ENCODE peak calls at places on chromosomes 7 and 10, in ten cellular contexts. One of them, this sample, is unnamed. For H3K4me1, the result is how much of the 10 kb centered on the place peaks cover.

GRCh38 chr10:125137601-125138438 is 22.5 kb downstream of the CTBP2 start:
- DNase-seq in colonic mucosa: peak
- DNase-seq in IMR-90: no peak
- DNase-seq in neuronal stem cell: no peak
- DNase-seq in pancreas: peak
- DNase-seq in tibial nerve: no peak
- DNase-seq in cardiac muscle cell: no peak
- DNase-seq in uterus: no peak
- DNase-seq in thoracic aorta: no peak
- DNase-seq in ovary: no peak
- DNase-seq in this sample: no peak

GRCh38 chr10:130412317-130412716 is 276.1 kb downstream of the GLRX3 start:
- DNase-seq in ovary: no peak
- DNase-seq in neuronal stem cell: no peak
- DNase-seq in uterus: no peak
- DNase-seq in tibial nerve: no peak
- DNase-seq in IMR-90: no peak
- DNase-seq in cardiac muscle cell: no peak
- DNase-seq in pancreas: no peak
- DNase-seq in colonic mucosa: no peak
- DNase-seq in thoracic aorta: no peak
- DNase-seq in this sample: no peak

GRCh38 chr7:131945313-131945831 is 388.9 kb upstream of the PODXL start:
- DNase-seq in ovary: peak
- DNase-seq in pancreas: no peak
- DNase-seq in uterus: peak
- DNase-seq in thoracic aorta: no peak
- DNase-seq in cardiac muscle cell: peak
- DNase-seq in IMR-90: peak
- DNase-seq in colonic mucosa: peak
- DNase-seq in tibial nerve: no peak
- DNase-seq in neuronal stem cell: peak
- DNase-seq in this sample: peak

GRCh38 chr7:46754135-46754730 is 827.7 kb downstream of the TNS3 start:
- DNase-seq in ovary: no peak
- DNase-seq in pancreas: no peak
- DNase-seq in uterus: no peak
- DNase-seq in tibial nerve: no peak
- DNase-seq in thoracic aorta: no peak
- DNase-seq in colonic mucosa: no peak
- DNase-seq in neuronal stem cell: no peak
- DNase-seq in IMR-90: peak
- DNase-seq in cardiac muscle cell: peak
- DNase-seq in this sample: no peak

GRCh38 chr10:16891375-16892313 is 74.4 kb upstream of the RSU1 start:
- DNase-seq in neuronal stem cell: peak
- DNase-seq in colonic mucosa: peak
- DNase-seq in cardiac muscle cell: peak
- DNase-seq in pancreas: no peak
- DNase-seq in ovary: peak
- DNase-seq in uterus: peak
- DNase-seq in thoracic aorta: no peak
- DNase-seq in IMR-90: peak
- DNase-seq in tibial nerve: peak
- DNase-seq in this sample: peak

GRCh38 chr7:22179442-22179879 is 177.5 kb downstream of the RAPGEF5 start:
- DNase-seq in IMR-90: no peak
- DNase-seq in colonic mucosa: no peak
- DNase-seq in ovary: no peak
- DNase-seq in tibial nerve: no peak
- DNase-seq in pancreas: no peak
- DNase-seq in thoracic aorta: no peak
- DNase-seq in uterus: no peak
- DNase-seq in neuronal stem cell: no peak
- DNase-seq in cardiac muscle cell: peak
- DNase-seq in this sample: no peak

GRCh38 chr10:11863353-11864105 is 40.4 kb downstream of the PROSER2 start:
- DNase-seq in pancreas: no peak
- DNase-seq in IMR-90: no peak
- DNase-seq in neuronal stem cell: no peak
- DNase-seq in ovary: no peak
- DNase-seq in tibial nerve: no peak
- DNase-seq in colonic mucosa: no peak
- DNase-seq in uterus: no peak
- DNase-seq in thoracic aorta: no peak
- DNase-seq in cardiac muscle cell: no peak
- DNase-seq in this sample: no peak

GRCh38 chr7:75762350-75762917 is 9.6 kb downstream of the CCL26 start:
- DNase-seq in IMR-90: peak
- DNase-seq in pancreas: no peak
- DNase-seq in ovary: no peak
- DNase-seq in tibial nerve: no peak
- DNase-seq in thoracic aorta: no peak
- DNase-seq in cardiac muscle cell: peak
- DNase-seq in neuronal stem cell: peak
- DNase-seq in uterus: no peak
- DNase-seq in colonic mucosa: no peak
- DNase-seq in this sample: no peak

GRCh38 chr7:17058568-17058967 is 176.8 kb upstream of the AGR3 start:
- DNase-seq in uterus: no peak
- DNase-seq in IMR-90: peak
- DNase-seq in cardiac muscle cell: peak
- DNase-seq in tibial nerve: no peak
- DNase-seq in pancreas: no peak
- DNase-seq in colonic mucosa: no peak
- DNase-seq in ovary: no peak
- DNase-seq in neuronal stem cell: no peak
- DNase-seq in thoracic aorta: no peak
- DNase-seq in this sample: no peak

GRCh38 chr7:156446990-156447389 is 193.6 kb upstream of the RNF32 start:
- DNase-seq in cardiac muscle cell: no peak
- DNase-seq in pancreas: no peak
- DNase-seq in ovary: no peak
- DNase-seq in neuronal stem cell: no peak
- DNase-seq in colonic mucosa: no peak
- DNase-seq in uterus: no peak
- DNase-seq in tibial nerve: no peak
- DNase-seq in thoracic aorta: no peak
- DNase-seq in IMR-90: no peak
- DNase-seq in this sample: no peak

GRCh38 chr7:88075216-88075615 is 141.2 kb downstream of the ADAM22 start:
- DNase-seq in colonic mucosa: no peak
- DNase-seq in tibial nerve: no peak
- DNase-seq in IMR-90: no peak
- DNase-seq in pancreas: no peak
- DNase-seq in thoracic aorta: no peak
- DNase-seq in ovary: no peak
- DNase-seq in neuronal stem cell: no peak
- DNase-seq in cardiac muscle cell: no peak
- DNase-seq in uterus: no peak
- DNase-seq in this sample: no peak

GRCh38 chr7:84912993-84913635 is 273.7 kb downstream of the SEMA3D start:
- DNase-seq in cardiac muscle cell: peak
- DNase-seq in uterus: no peak
- DNase-seq in IMR-90: no peak
- DNase-seq in ovary: no peak
- DNase-seq in pancreas: no peak
- DNase-seq in tibial nerve: no peak
- DNase-seq in colonic mucosa: no peak
- DNase-seq in neuronal stem cell: no peak
- DNase-seq in thoracic aorta: no peak
- DNase-seq in this sample: no peak

GRCh38 chr10:44383749-44384600 is 922 bp downstream of the CXCL12 start:
- DNase-seq in pancreas: no peak
- DNase-seq in thoracic aorta: no peak
- DNase-seq in tibial nerve: no peak
- DNase-seq in cardiac muscle cell: peak
- DNase-seq in IMR-90: peak
- DNase-seq in neuronal stem cell: no peak
- DNase-seq in colonic mucosa: peak
- DNase-seq in ovary: peak
- DNase-seq in uterus: peak
- DNase-seq in this sample: peak

GRCh38 chr10:122276611-122277205 is 5.6 kb downstream of the BTBD16 start:
- DNase-seq in pancreas: no peak
- DNase-seq in neuronal stem cell: no peak
- DNase-seq in ovary: peak
- DNase-seq in cardiac muscle cell: peak
- DNase-seq in IMR-90: peak
- DNase-seq in thoracic aorta: no peak
- DNase-seq in uterus: no peak
- DNase-seq in colonic mucosa: no peak
- DNase-seq in tibial nerve: no peak
- DNase-seq in this sample: no peak

GRCh38 chr7:35524112-35524804 is 170.7 kb downstream of the HERPUD2 start:
- DNase-seq in tibial nerve: no peak
- DNase-seq in colonic mucosa: no peak
- DNase-seq in pancreas: no peak
- DNase-seq in uterus: no peak
- DNase-seq in cardiac muscle cell: no peak
- DNase-seq in neuronal stem cell: no peak
- DNase-seq in IMR-90: no peak
- DNase-seq in ovary: no peak
- DNase-seq in thoracic aorta: no peak
- DNase-seq in this sample: no peak

GRCh38 chr7:96320437-96320836 is 1.5 kb downstream of the SLC25A13 start:
- DNase-seq in thoracic aorta: no peak
- DNase-seq in pancreas: no peak
- DNase-seq in IMR-90: no peak
- DNase-seq in cardiac muscle cell: no peak
- DNase-seq in uterus: no peak
- DNase-seq in tibial nerve: no peak
- DNase-seq in ovary: no peak
- DNase-seq in colonic mucosa: no peak
- DNase-seq in neuronal stem cell: no peak
- DNase-seq in this sample: no peak
- H3K4me3 ChIP-seq in thoracic aorta: peak
- H3K4me3 ChIP-seq in pancreas: peak
- H3K4me3 ChIP-seq in IMR-90: no peak
- H3K4me3 ChIP-seq in cardiac muscle cell: peak
- H3K4me3 ChIP-seq in uterus: no peak
- H3K4me3 ChIP-seq in tibial nerve: peak
- H3K4me3 ChIP-seq in ovary: peak
- H3K4me3 ChIP-seq in colonic mucosa: peak
- H3K4me3 ChIP-seq in neuronal stem cell: no peak
- H3K4me3 ChIP-seq in this sample: no peak

GRCh38 chr10:32953277-32953927 is 4.6 kb downstream of the ITGB1 start:
- DNase-seq in cardiac muscle cell: peak
- DNase-seq in pancreas: no peak
- DNase-seq in colonic mucosa: no peak
- DNase-seq in ovary: no peak
- DNase-seq in uterus: no peak
- DNase-seq in tibial nerve: no peak
- DNase-seq in IMR-90: no peak
- DNase-seq in neuronal stem cell: no peak
- DNase-seq in thoracic aorta: no peak
- DNase-seq in this sample: no peak

GRCh38 chr10:32950457-32951109 is 7.4 kb downstream of the ITGB1 start:
- DNase-seq in ovary: no peak
- DNase-seq in tibial nerve: no peak
- DNase-seq in IMR-90: no peak
- DNase-seq in colonic mucosa: no peak
- DNase-seq in thoracic aorta: no peak
- DNase-seq in pancreas: no peak
- DNase-seq in uterus: no peak
- DNase-seq in cardiac muscle cell: no peak
- DNase-seq in neuronal stem cell: no peak
- DNase-seq in this sample: no peak

GRCh38 chr10:32951111-32951510 is 6.9 kb downstream of the ITGB1 start:
- DNase-seq in ovary: no peak
- DNase-seq in colonic mucosa: no peak
- DNase-seq in uterus: no peak
- DNase-seq in IMR-90: no peak
- DNase-seq in pancreas: no peak
- DNase-seq in neuronal stem cell: no peak
- DNase-seq in thoracic aorta: no peak
- DNase-seq in tibial nerve: no peak
- DNase-seq in cardiac muscle cell: no peak
- DNase-seq in this sample: no peak

GRCh38 chr10:32952541-32953276 is 5.3 kb downstream of the ITGB1 start:
- DNase-seq in pancreas: no peak
- DNase-seq in IMR-90: no peak
- DNase-seq in tibial nerve: no peak
- DNase-seq in cardiac muscle cell: no peak
- DNase-seq in colonic mucosa: no peak
- DNase-seq in uterus: no peak
- DNase-seq in thoracic aorta: no peak
- DNase-seq in ovary: no peak
- DNase-seq in neuronal stem cell: no peak
- DNase-seq in this sample: no peak

DNA sequence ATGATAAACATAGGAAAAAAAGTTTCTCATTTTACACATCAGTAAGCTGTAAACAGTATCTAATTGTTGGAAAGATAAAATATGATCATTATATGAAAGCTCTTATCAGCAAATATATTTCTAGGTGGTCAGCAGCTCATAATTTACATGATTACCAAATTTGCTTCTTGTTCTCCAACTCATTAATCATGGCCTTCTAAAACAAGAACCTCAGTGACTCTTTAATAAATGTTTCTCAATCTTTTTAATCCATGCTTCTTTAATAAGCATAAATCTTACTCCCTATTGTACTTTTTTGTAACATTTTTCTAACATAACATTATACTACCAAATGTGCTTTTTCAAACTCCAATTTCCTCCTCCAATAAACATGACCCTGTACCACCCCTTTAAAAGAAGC is 5.9 kb downstream of the ITGB1 start:
- DNase-seq in colonic mucosa: no peak
- DNase-seq in pancreas: no peak
- DNase-seq in uterus: no peak
- DNase-seq in cardiac muscle cell: no peak
- DNase-seq in thoracic aorta: no peak
- DNase-seq in IMR-90: no peak
- DNase-seq in neuronal stem cell: no peak
- DNase-seq in tibial nerve: no peak
- DNase-seq in ovary: no peak
- DNase-seq in this sample: no peak
- H3K4me1 ChIP-seq in colonic mucosa: under half
- H3K4me1 ChIP-seq in pancreas: half or more
- H3K4me1 ChIP-seq in uterus: under half
- H3K4me1 ChIP-seq in cardiac muscle cell: half or more
- H3K4me1 ChIP-seq in thoracic aorta: half or more
- H3K4me1 ChIP-seq in IMR-90: under half
- H3K4me1 ChIP-seq in neuronal stem cell: under half
- H3K4me1 ChIP-seq in tibial nerve: under half
- H3K4me1 ChIP-seq in ovary: under half
- H3K4me1 ChIP-seq in this sample: half or more

GRCh38 chr10:13882112-13882711 is 295.4 kb downstream of the PRPF18 start:
- DNase-seq in IMR-90: peak
- DNase-seq in tibial nerve: no peak
- DNase-seq in neuronal stem cell: peak
- DNase-seq in thoracic aorta: no peak
- DNase-seq in pancreas: no peak
- DNase-seq in cardiac muscle cell: peak
- DNase-seq in ovary: no peak
- DNase-seq in uterus: no peak
- DNase-seq in colonic mucosa: no peak
- DNase-seq in this sample: peak
- H3K27ac ChIP-seq in IMR-90: peak
- H3K27ac ChIP-seq in tibial nerve: no peak
- H3K27ac ChIP-seq in neuronal stem cell: peak
- H3K27ac ChIP-seq in thoracic aorta: peak
- H3K27ac ChIP-seq in pancreas: peak
- H3K27ac ChIP-seq in cardiac muscle cell: no peak
- H3K27ac ChIP-seq in ovary: no peak
- H3K27ac ChIP-seq in uterus: no peak
- H3K27ac ChIP-seq in colonic mucosa: no peak
- H3K27ac ChIP-seq in this sample: peak

GRCh38 chr10:3763852-3764625 is 21.0 kb downstream of the KLF6 start:
- DNase-seq in neuronal stem cell: no peak
- DNase-seq in uterus: no peak
- DNase-seq in tibial nerve: no peak
- DNase-seq in cardiac muscle cell: peak
- DNase-seq in thoracic aorta: no peak
- DNase-seq in ovary: no peak
- DNase-seq in colonic mucosa: no peak
- DNase-seq in pancreas: no peak
- DNase-seq in IMR-90: peak
- DNase-seq in this sample: no peak
- H3K4me3 ChIP-seq in neuronal stem cell: no peak
- H3K4me3 ChIP-seq in uterus: no peak
- H3K4me3 ChIP-seq in tibial nerve: no peak
- H3K4me3 ChIP-seq in cardiac muscle cell: no peak
- H3K4me3 ChIP-seq in thoracic aorta: no peak
- H3K4me3 ChIP-seq in ovary: no peak
- H3K4me3 ChIP-seq in colonic mucosa: no peak
- H3K4me3 ChIP-seq in pancreas: no peak
- H3K4me3 ChIP-seq in IMR-90: no peak
- H3K4me3 ChIP-seq in this sample: no peak